ENCODE peak calls at places on chromosomes 6 and 20, in six cellular contexts. G is HFF-Myc, F is type B pancreatic cell, X is fibroblast of lung, U is GM06990, L is upper lobe of right lung. P is an unnamed sample.

GRCh38 chr6:37204014-37204751 is 34.2 kb downstream of the PIM1 start:
- DNase-seq in G (no peak), F (no peak), X (peak; percentile 56), U (no peak), L (no peak), P (no peak)

GRCh38 chr6:116255246-116255800 is 1.4 kb upstream of the TSPYL4 start:
- DNase-seq in G (no peak), F (no peak), X (peak; percentile 20), U (no peak), L (no peak), P (no peak)

GRCh38 chr6:133959667-133960368 is 6.8 kb downstream of the TBPL1 start:
- DNase-seq in G (no peak), F (no peak), X (no peak), U (no peak), L (no peak), P (no peak)

GRCh38 chr6:158070513-158070912 is 88.8 kb downstream of the SYNJ2 start:
- DNase-seq in G (no peak), F (no peak), X (no peak), U (no peak), L (no peak), P (no peak)

GRCh38 chr6:31042801-31043200 is 32.5 kb downstream of the MUC22 start:
- DNase-seq in G (no peak), F (no peak), X (peak; percentile 60), U (no peak), L (no peak), P (peak; percentile 41)

GRCh38 chr6:128666405-128666804 is 146.0 kb upstream of the PTPRK start:
- DNase-seq in G (no peak), F (no peak), X (no peak), U (no peak), L (no peak), P (no peak)

GRCh38 chr6:157264701-157265100 is 58.6 kb downstream of the TMEM242 start:
- DNase-seq in G (no peak), F (no peak), X (no peak), U (no peak), L (no peak), P (no peak)

GRCh38 chr6:48099713-48100675 is 11.0 kb downstream of the PTCHD4 start:
- DNase-seq in G (no peak), F (no peak), X (no peak), U (no peak), L (no peak), P (no peak)

GRCh38 chr20:17828598-17829144 is 128.9 kb downstream of the BANF2 start:
- DNase-seq in G (no peak), F (no peak), X (no peak), U (no peak), L (no peak), P (no peak)

GRCh38 chr6:149060985-149061760 is 256.3 kb upstream of the TAB2 start:
- DNase-seq in G (peak; percentile 60), F (no peak), X (peak; percentile 80), U (no peak), L (no peak), P (peak; percentile 23)

GRCh38 chr6:6557871-6558270 is 30.6 kb upstream of the LY86 start:
- DNase-seq in G (no peak), F (no peak), X (no peak), U (no peak), L (no peak), P (peak; percentile 70)

GRCh38 chr6:18277181-18278006 is 13.1 kb upstream of the DEK start:
- DNase-seq in G (no peak), F (no peak), X (no peak), U (no peak), L (no peak), P (no peak)

GRCh38 chr6:122717350-122717749 is 62.2 kb upstream of the FABP7 start:
- DNase-seq in G (no peak), F (no peak), X (peak; percentile 58), U (no peak), L (no peak), P (no peak)

GRCh38 chr6:9233226-9233625 is 797.9 kb upstream of the SLC35B3 start:
- DNase-seq in G (no peak), F (no peak), X (no peak), U (no peak), L (no peak), P (no peak)

GRCh38 chr6:148934534-148934933 is 187.7 kb downstream of the UST start:
- DNase-seq in G (no peak), F (no peak), X (peak; percentile 40), U (no peak), L (no peak), P (no peak)

GRCh38 chr6:28922841-28923317 is 906 bp downstream of the TRIM27 start:
- DNase-seq in G (no peak), F (no peak), X (peak; percentile 37), U (no peak), L (no peak), P (no peak)

GRCh38 chr6:131213501-131213990 is 78.3 kb downstream of the AKAP7 start:
- DNase-seq in G (peak; percentile 15), F (no peak), X (peak; percentile 86), U (no peak), L (no peak), P (no peak)

DNA sequence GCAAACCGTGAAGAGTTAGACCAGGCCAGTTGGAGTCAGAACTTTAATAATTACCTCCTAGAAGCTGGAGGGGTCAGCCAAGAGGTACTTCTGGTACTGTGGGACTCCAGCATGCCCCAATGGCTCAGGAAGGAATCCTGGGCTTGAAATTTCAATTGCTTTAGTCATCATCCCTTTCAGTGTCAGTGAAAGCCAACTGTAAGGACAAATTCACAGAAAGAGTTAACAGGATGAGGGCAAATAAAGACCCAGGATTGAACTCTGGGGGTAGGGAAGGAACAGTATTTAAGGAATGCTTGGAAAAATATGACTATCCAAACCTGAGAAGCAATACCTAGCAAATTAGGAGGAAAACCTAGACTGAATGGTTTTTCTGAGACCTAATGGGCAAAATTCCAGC is 735.1 kb upstream of the MARCKS start:
- DNase-seq in G (peak; percentile 83), F (no peak), X (peak; percentile 76), U (no peak), L (no peak), P (peak; percentile 75)
- TF ChIP-seq CTCF in G (peak; percentile 42), F (peak; percentile 40), X (no peak), U (no peak), L (no peak), P (no peak)

DNA sequence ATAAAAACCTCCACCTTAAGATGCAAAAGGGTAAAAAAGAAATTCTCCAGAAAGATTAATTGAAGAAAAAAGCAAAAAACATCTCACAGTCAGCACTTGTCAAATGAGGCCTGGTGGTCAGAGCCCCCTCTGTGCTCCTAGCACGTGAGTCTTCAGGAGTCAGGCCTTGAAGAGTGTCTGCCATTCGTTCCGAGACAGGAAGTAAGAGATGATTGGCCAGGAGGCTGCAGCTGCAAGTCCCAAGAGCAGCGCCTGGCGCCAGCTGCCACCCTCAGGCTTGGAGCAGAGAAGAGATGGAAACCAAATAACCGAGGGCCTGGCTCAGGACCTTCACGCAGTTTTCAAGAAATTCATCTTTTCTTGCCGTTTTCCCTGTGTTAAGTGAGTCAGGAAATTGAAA is 65.0 kb downstream of the FAM120B start:
- DNase-seq in G (no peak), F (no peak), X (peak; percentile 26), U (no peak), L (no peak), P (no peak)
- TF ChIP-seq CTCF in G (no peak), F (no peak), X (no peak), U (no peak), L (no peak), P (no peak)

GRCh38 chr6:49423817-49424216 is 39.2 kb downstream of the MMUT start:
- DNase-seq in G (no peak), F (no peak), X (peak; percentile 24), U (no peak), L (no peak), P (peak; percentile 20)
- TF ChIP-seq CTCF in G (no peak), F (no peak), X (no peak), U (no peak), L (no peak), P (peak; percentile 25)

GRCh38 chr6:170153436-170154319 is 137.2 kb downstream of the DLL1 start:
- DNase-seq in G (no peak), F (no peak), X (no peak), U (no peak), L (no peak), P (no peak)
- TF ChIP-seq CTCF in G (no peak), F (no peak), X (no peak), U (no peak), L (no peak), P (no peak)

GRCh38 chr6:32610897-32611296 is 21.2 kb upstream of the HLA-DRB1 start:
- DNase-seq in G (no peak), F (no peak), X (no peak), U (no peak), L (no peak), P (no peak)

GRCh38 chr6:32613475-32613874 is 23.7 kb upstream of the HLA-DQA1 start:
- DNase-seq in G (no peak), F (no peak), X (no peak), U (no peak), L (no peak), P (no peak)

GRCh38 chr6:32614366-32615081 is 22.7 kb upstream of the HLA-DQA1 start:
- DNase-seq in G (no peak), F (no peak), X (no peak), U (no peak), L (no peak), P (no peak)

GRCh38 chr6:32617751-32618150 is 19.5 kb upstream of the HLA-DQA1 start:
- DNase-seq in G (no peak), F (no peak), X (no peak), U (no peak), L (no peak), P (no peak)

DNA sequence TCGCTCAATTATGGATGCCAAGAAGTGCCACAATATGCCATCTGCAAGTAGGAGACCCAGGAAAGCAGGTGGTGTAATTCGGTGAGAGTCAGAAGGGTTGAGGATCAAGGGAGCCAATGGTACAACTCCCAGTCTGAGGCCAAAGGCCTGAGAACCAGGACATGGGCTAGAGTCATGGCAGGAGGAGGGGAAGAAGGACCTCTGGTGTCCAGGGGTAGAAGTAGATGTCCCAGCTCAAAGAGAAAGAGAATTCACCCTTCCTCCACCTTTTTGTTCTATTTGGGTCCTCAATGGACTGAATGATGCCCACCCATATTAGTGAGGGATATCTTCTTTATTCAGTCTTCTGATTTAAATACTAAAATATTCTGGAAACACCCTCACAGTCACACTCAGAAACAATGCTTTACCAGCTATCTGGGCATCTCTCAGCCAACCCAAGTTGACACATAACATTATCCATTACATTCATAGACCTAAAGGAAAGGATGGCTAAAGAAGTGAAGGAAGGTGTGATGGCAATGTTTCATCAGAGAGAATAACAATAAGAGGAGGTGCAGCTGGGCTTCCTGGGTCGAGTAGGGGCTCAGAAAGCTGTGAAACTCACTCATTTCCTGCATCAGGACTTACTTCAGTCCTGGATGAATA is 21.2 kb upstream of the HLA-DQA1 start:
- DNase-seq in G (no peak), F (no peak), X (no peak), U (no peak), L (no peak), P (no peak)
- TF ChIP-seq CTCF in G (no peak), F (no peak), X (no peak), U (no peak), L (no peak), P (no peak)